ENCODE peak calls at places on chromosomes 1 and 21, in seven cellular contexts. N is mesenchymal stem cell, O is neuronal stem cell, D is H9, Y is trophoblast cell, E is mesendoderm, J is H1. Q is an unnamed sample.

GRCh38 chr1:95679262-95679661 is 445.3 kb downstream of the RWDD3 start:
- DNase-seq in J (no peak), O (no peak), D (no peak), E (peak; percentile 30), Y (no peak), N (no peak), Q (no peak)

GRCh38 chr1:118144777-118145176 is 40.3 kb downstream of the SPAG17 start:
- DNase-seq in D (no peak), N (no peak), O (no peak), J (no peak), E (no peak), Y (no peak), Q (peak; percentile 1)

GRCh38 chr1:223209293-223209898 is 66.3 kb upstream of the TLR5 start:
- DNase-seq in N (peak; percentile 7), O (no peak), Y (peak; percentile 25), J (no peak), E (no peak), D (no peak), Q (no peak)

GRCh38 chr1:226589008-226589733 is 40.6 kb downstream of the STUM start:
- DNase-seq in N (no peak), J (no peak), E (no peak), O (no peak), Y (no peak), D (no peak), Q (no peak)

GRCh38 chr1:18639335-18640055 is 8.8 kb downstream of the PAX7 start:
- DNase-seq in N (no peak), J (peak; percentile 57), Y (no peak), O (no peak), D (no peak), E (peak; percentile 32), Q (no peak)

GRCh38 chr1:243325305-243325890 is 69.6 kb downstream of the SDCCAG8 start:
- DNase-seq in Y (no peak), O (peak; percentile 46), D (no peak), J (no peak), N (peak; percentile 69), E (peak; percentile 46), Q (peak; percentile 82)

GRCh38 chr1:84496498-84496897 is 9.7 kb upstream of the SPATA1 start:
- DNase-seq in J (no peak), O (no peak), E (no peak), N (no peak), D (no peak), Y (no peak), Q (no peak)

GRCh38 chr1:42639116-42639515 is 19.1 kb upstream of the PPIH start:
- DNase-seq in J (no peak), E (no peak), Y (peak; percentile 4), D (no peak), N (no peak), O (no peak), Q (peak; percentile 8)

GRCh38 chr1:239368436-239369109 is 17.8 kb upstream of the CHRM3 start:
- DNase-seq in Y (no peak), J (no peak), E (peak; percentile 52), N (no peak), D (no peak), O (no peak), Q (no peak)

GRCh38 chr1:247189981-247190798 is 18.4 kb upstream of the ZNF124 start:
- DNase-seq in Y (peak; percentile 37), J (no peak), E (no peak), O (no peak), D (no peak), N (no peak), Q (no peak)

GRCh38 chr21:29322570-29322957 is 23.8 kb downstream of the BACH1 start:
- DNase-seq in D (no peak), O (no peak), E (no peak), N (no peak), J (no peak), Y (no peak), Q (no peak)

GRCh38 chr1:87104140-87104539 is 189.7 kb downstream of the HS2ST1 start:
- DNase-seq in O (no peak), Y (no peak), J (no peak), N (no peak), E (no peak), D (no peak), Q (no peak)

GRCh38 chr21:42107881-42108553 is 36.9 kb downstream of the UMODL1 start:
- DNase-seq in N (peak; percentile 70), Y (peak; percentile 52), O (peak; percentile 20), J (no peak), E (peak; percentile 78), D (peak; percentile 85), Q (peak; percentile 65)

GRCh38 chr1:207077470-207078377 is 10.9 kb upstream of the C4BPB start:
- DNase-seq in D (peak; percentile 55), E (peak; percentile 76), J (peak; percentile 69), N (peak; percentile 78), Y (peak; percentile 72), O (peak; percentile 62), Q (peak; percentile 77)

GRCh38 chr1:25216123-25216522 is 16.2 kb downstream of the SYF2 start:
- DNase-seq in Y (no peak), O (no peak), J (no peak), N (no peak), E (no peak), D (no peak), Q (no peak)

GRCh38 chr1:162189345-162189744 is 119.9 kb downstream of the NOS1AP start:
- DNase-seq in D (no peak), J (no peak), Y (no peak), N (no peak), E (no peak), O (no peak), Q (no peak)

GRCh38 chr1:100463809-100464424 is 74.0 kb upstream of the GPR88 start:
- DNase-seq in O (peak; percentile 38), J (no peak), Y (peak; percentile 24), E (peak; percentile 87), N (peak; percentile 64), D (peak; percentile 74), Q (peak; percentile 64)

GRCh38 chr1:59498640-59499039 is 201.7 kb downstream of the FGGY start:
- DNase-seq in J (no peak), E (no peak), D (no peak), Y (no peak), O (no peak), N (peak; percentile 61), Q (no peak)

GRCh38 chr21:37542512-37542911 is 175.9 kb downstream of the DYRK1A start:
- DNase-seq in D (no peak), E (no peak), N (no peak), J (no peak), O (no peak), Y (no peak), Q (no peak)

DNA sequence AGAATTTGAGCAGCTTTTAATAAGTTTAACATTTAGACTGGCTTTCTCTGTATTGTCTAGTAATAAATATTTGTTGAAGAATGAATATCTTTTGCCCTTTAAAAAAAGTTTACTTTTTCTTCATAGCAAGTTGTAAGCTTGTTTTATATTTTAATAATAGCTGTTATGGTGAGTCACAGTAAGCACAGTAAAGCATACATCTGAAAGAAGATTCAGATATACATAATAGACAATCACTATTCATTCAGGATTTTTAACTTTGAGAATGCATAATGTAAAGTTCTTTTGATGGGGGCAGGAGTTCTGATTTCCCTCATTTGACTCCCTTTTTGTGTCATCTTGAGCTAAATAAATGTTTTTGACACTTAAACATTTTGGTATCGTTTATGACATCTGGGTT is 66.0 kb downstream of the ZMYM4 start:
- DNase-seq in E (no peak), N (no peak), O (no peak), D (no peak), J (no peak), Y (no peak), Q (peak; percentile 4)
- H3K23ac ChIP-seq in E (no peak overlapping the region), N (no peak overlapping the region), O (no peak overlapping the region), D (no peak overlapping the region), J (no peak overlapping the region), Y (no peak overlapping the region), Q (no peak overlapping the region)

GRCh38 chr1:27300341-27301051 is 21.5 kb upstream of the TMEM222 start:
- DNase-seq in D (peak; percentile 89), Y (peak; percentile 76), J (peak; percentile 90), O (peak; percentile 85), E (peak; percentile 89), N (peak; percentile 92), Q (peak; percentile 93)
- H3K23ac ChIP-seq in D (no peak overlapping the region), Y (no peak overlapping the region), J (no peak overlapping the region), O (no peak overlapping the region), E (no peak overlapping the region), N (no peak overlapping the region), Q (peak overlapping the region; percentile 92)

GRCh38 chr1:3481046-3481445 is 26.6 kb downstream of the ARHGEF16 start:
- DNase-seq in Y (no peak), J (no peak), O (no peak), D (no peak), E (no peak), N (no peak), Q (no peak)

GRCh38 chr1:3483380-3483779 is 28.9 kb downstream of the ARHGEF16 start:
- DNase-seq in Y (no peak), N (no peak), E (no peak), D (no peak), O (no peak), J (no peak), Q (no peak)

GRCh38 chr1:3481836-3482589 is 27.5 kb downstream of the ARHGEF16 start:
- DNase-seq in Y (peak; percentile 91), N (no peak), D (no peak), O (no peak), E (peak; percentile 50), J (no peak), Q (no peak)

GRCh38 chr1:3483801-3484444 is 29.5 kb downstream of the ARHGEF16 start:
- DNase-seq in Y (peak; percentile 85), D (peak; percentile 81), N (peak; percentile 30), E (peak; percentile 79), J (peak; percentile 97), O (no peak), Q (no peak)

DNA sequence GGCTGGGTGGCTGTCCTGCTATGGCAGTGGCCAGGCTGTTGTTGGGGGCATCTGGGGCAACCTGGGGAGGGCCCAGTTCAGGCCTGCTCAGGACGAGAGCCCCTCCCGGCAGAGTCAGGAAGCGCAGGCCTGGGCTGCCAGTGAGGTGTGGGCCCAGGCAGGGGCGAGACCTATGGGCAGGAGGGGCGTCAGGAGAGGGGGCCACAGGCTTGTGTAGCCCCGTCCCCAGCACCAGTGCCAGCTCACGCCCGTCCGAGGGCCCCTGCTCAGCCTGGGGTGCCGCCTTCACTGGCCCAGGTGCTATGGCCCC is 28.1 kb downstream of the ARHGEF16 start:
- DNase-seq in D (peak; percentile 44), J (no peak), N (no peak), Y (no peak), O (no peak), E (no peak), Q (no peak)
- H3K23ac ChIP-seq in D (no peak overlapping the region), J (no peak overlapping the region), N (no peak overlapping the region), Y (no peak overlapping the region), O (peak overlapping the region; percentile 65), E (no peak overlapping the region), Q (no peak overlapping the region)

GRCh38 chr1:169563650-169564049 is 22.6 kb downstream of the F5 start:
- DNase-seq in E (no peak), O (no peak), J (no peak), D (no peak), N (no peak), Y (no peak), Q (no peak)

GRCh38 chr1:169557131-169557530 is 29.1 kb downstream of the F5 start:
- DNase-seq in Y (no peak), N (no peak), O (no peak), D (no peak), E (no peak), J (no peak), Q (no peak)

GRCh38 chr1:169563019-169563615 is 23.2 kb downstream of the F5 start:
- DNase-seq in N (no peak), D (no peak), J (no peak), Y (no peak), O (no peak), E (no peak), Q (no peak)

GRCh38 chr1:169565335-169566271 is 20.7 kb downstream of the F5 start:
- DNase-seq in O (no peak), N (no peak), D (no peak), Y (no peak), E (no peak), J (no peak), Q (no peak)

GRCh38 chr1:169561692-169562091 is 24.6 kb downstream of the F5 start:
- DNase-seq in D (no peak), N (no peak), E (no peak), Y (no peak), J (no peak), O (no peak), Q (no peak)
- H3K23ac ChIP-seq in D (no peak overlapping the region), N (no peak overlapping the region), E (no peak overlapping the region), Y (no peak overlapping the region), J (no peak overlapping the region), O (no peak overlapping the region), Q (no peak overlapping the region)